ENCODE peak calls at places on chromosomes 12 and 14, in nine cellular contexts. V is foreskin keratinocyte, R is Calu3, Z is GM06990, H is astrocyte of the spinal cord, C is dorsolateral prefrontal cortex, G is endothelial cell, L is mesothelial cell of epicardium, A is body of pancreas. J is an unnamed sample.

GRCh38 chr12:117188961-117189724 is 1.1 kb downstream of the FBXO21 start:
- DNase-seq in V (no peak), R (no peak), Z (no peak), H (peak), C (peak), G (no peak), L (peak), A (no peak), J (no peak)

GRCh38 chr14:49986344-49987014 is 93.6 kb downstream of the ARF6 start:
- DNase-seq in V (no peak), R (no peak), Z (no peak), H (peak), C (no peak), G (no peak), L (no peak), A (no peak), J (no peak)

GRCh38 chr12:65695077-65695865 is 129.0 kb upstream of the HMGA2 start:
- DNase-seq in V (peak), R (peak), Z (no peak), H (peak), C (no peak), G (no peak), L (no peak), A (peak), J (no peak)

GRCh38 chr12:25421651-25422150 is 131.4 kb downstream of the LMNTD1 start:
- DNase-seq in V (no peak), R (no peak), Z (no peak), H (peak), C (no peak), G (no peak), L (no peak), A (no peak), J (no peak)

GRCh38 chr12:52434760-52435530 is 774 bp upstream of the KRT75 start:
- DNase-seq in V (peak), R (no peak), Z (no peak), H (no peak), C (no peak), G (no peak), L (no peak), A (no peak), J (no peak)

GRCh38 chr12:77049767-77050353 is 15.5 kb downstream of the E2F7 start:
- DNase-seq in V (peak), R (peak), Z (no peak), H (peak), C (no peak), G (peak), L (no peak), A (no peak), J (no peak)

GRCh38 chr12:66127695-66128094 is 2.9 kb downstream of the LLPH start:
- DNase-seq in V (no peak), R (no peak), Z (no peak), H (no peak), C (no peak), G (no peak), L (no peak), A (no peak), J (no peak)

GRCh38 chr14:102544745-102545460 is 35.3 kb upstream of the ANKRD9 start:
- DNase-seq in V (no peak), R (no peak), Z (no peak), H (no peak), C (no peak), G (no peak), L (no peak), A (no peak), J (no peak)

GRCh38 chr14:101595887-101596721 is 34.8 kb downstream of the DIO3 start:
- DNase-seq in V (no peak), R (no peak), Z (no peak), H (no peak), C (no peak), G (no peak), L (no peak), A (no peak), J (no peak)

GRCh38 chr12:60269611-60270269 is 673.9 kb downstream of the SLC16A7 start:
- DNase-seq in V (no peak), R (no peak), Z (no peak), H (no peak), C (no peak), G (no peak), L (no peak), A (no peak), J (no peak)

GRCh38 chr12:105109465-105110212 is 2.1 kb downstream of the WASHC4 start:
- DNase-seq in V (no peak), R (peak), Z (peak), H (peak), C (no peak), G (peak), L (no peak), A (no peak), J (no peak)

GRCh38 chr14:99230271-99231141 is 41.5 kb downstream of the BCL11B start:
- DNase-seq in V (no peak), R (no peak), Z (no peak), H (no peak), C (no peak), G (no peak), L (no peak), A (no peak), J (no peak)

DNA sequence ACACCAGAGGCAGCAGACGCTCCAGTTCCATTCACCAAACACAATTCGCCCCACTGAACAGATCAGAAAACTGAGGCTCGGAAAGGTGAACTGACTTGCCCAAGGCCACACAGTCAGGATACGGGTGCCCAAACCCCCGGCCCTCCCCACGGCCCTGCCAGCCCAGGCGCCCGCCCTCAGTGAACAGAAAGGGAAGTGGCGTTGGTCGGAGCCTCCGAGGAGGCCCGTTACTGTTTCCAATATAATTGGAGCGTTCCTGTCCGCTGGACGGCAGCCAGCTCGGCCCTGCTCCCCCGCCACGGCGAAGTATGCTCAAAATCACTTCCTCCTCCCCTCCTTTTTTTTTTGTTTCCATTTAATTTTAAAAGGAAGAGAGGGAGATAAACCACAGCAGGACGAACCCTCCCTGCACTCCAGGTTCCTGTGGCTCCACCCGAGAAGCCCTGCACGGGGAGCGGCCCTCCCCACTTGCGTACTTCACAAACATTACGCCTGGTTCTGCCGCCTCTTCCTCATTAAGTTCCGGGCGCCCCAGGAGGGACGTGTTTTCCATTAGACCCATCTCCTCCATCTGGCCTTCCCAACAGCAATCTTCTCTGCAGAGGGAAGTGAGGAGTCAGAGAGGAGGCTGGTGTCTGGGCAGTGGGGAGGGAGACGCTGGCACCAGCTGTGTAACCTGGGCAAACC is 61.1 kb downstream of the NCOR2 start:
- DNase-seq in V (no peak), R (peak), Z (no peak), H (peak), C (no peak), G (no peak), L (peak), A (peak), J (no peak)
- TF ChIP-seq CTCF in V (no peak), R (no peak), Z (no peak), H (no peak), C (no peak), G (no peak), L (no peak), A (no peak), J (no peak)

GRCh38 chr12:22544038-22544979 is at the start of gene C2CD5:
- DNase-seq in V (peak), R (peak), Z (peak), H (peak), C (peak), G (peak), L (peak), A (peak), J (peak)
- TF ChIP-seq CTCF in V (peak), R (peak), Z (no peak), H (peak), C (peak), G (peak), L (peak), A (peak), J (peak)

GRCh38 chr14:94524093-94524492 is 14.8 kb upstream of the SERPINA12 start:
- DNase-seq in V (no peak), R (no peak), Z (no peak), H (no peak), C (no peak), G (no peak), L (no peak), A (no peak), J (no peak)
- TF ChIP-seq CTCF in V (no peak), R (no peak), Z (no peak), H (no peak), C (no peak), G (no peak), L (no peak), A (no peak), J (no peak)

GRCh38 chr14:92703516-92703915 is 44.9 kb downstream of the LGMN start:
- DNase-seq in V (no peak), R (no peak), Z (no peak), H (no peak), C (no peak), G (no peak), L (no peak), A (no peak), J (no peak)

GRCh38 chr14:92704036-92704804 is 44.2 kb downstream of the LGMN start:
- DNase-seq in V (no peak), R (no peak), Z (peak), H (no peak), C (peak), G (no peak), L (no peak), A (no peak), J (no peak)

GRCh38 chr14:92701826-92702225 is 46.6 kb downstream of the LGMN start:
- DNase-seq in V (no peak), R (no peak), Z (no peak), H (no peak), C (no peak), G (no peak), L (no peak), A (no peak), J (no peak)

GRCh38 chr14:92704821-92705220 is 43.6 kb downstream of the LGMN start:
- DNase-seq in V (no peak), R (no peak), Z (no peak), H (no peak), C (no peak), G (no peak), L (no peak), A (no peak), J (no peak)

GRCh38 chr14:92702441-92702918 is 45.9 kb downstream of the LGMN start:
- DNase-seq in V (no peak), R (no peak), Z (peak), H (no peak), C (no peak), G (no peak), L (no peak), A (no peak), J (no peak)
- TF ChIP-seq CTCF in V (no peak), R (no peak), Z (no peak), H (no peak), C (no peak), G (no peak), L (no peak), A (no peak), J (no peak)

GRCh38 chr12:69284131-69284530 is 44.8 kb downstream of the CPSF6 start:
- DNase-seq in V (no peak), R (peak), Z (no peak), H (peak), C (peak), G (peak), L (peak), A (peak), J (peak)
- TF ChIP-seq CTCF in V (peak), R (no peak), Z (no peak), H (no peak), C (peak), G (no peak), L (no peak), A (no peak), J (peak)

GRCh38 chr12:75439930-75440329 is 40.6 kb upstream of the GLIPR1 start:
- DNase-seq in V (no peak), R (no peak), Z (no peak), H (no peak), C (no peak), G (no peak), L (no peak), A (no peak), J (no peak)

GRCh38 chr12:75439048-75439447 is 41.5 kb upstream of the GLIPR1 start:
- DNase-seq in V (no peak), R (no peak), Z (no peak), H (no peak), C (no peak), G (no peak), L (no peak), A (no peak), J (no peak)

GRCh38 chr12:75438052-75438754 is 42.4 kb upstream of the GLIPR1 start:
- DNase-seq in V (peak), R (no peak), Z (no peak), H (no peak), C (no peak), G (no peak), L (no peak), A (no peak), J (no peak)

GRCh38 chr12:75437564-75437963 is 43.0 kb upstream of the GLIPR1 start:
- DNase-seq in V (no peak), R (no peak), Z (no peak), H (peak), C (no peak), G (no peak), L (no peak), A (no peak), J (no peak)
- TF ChIP-seq CTCF in V (peak), R (no peak), Z (peak), H (peak), C (no peak), G (no peak), L (no peak), A (peak), J (no peak)

GRCh38 chr12:96134200-96134599 is 60.0 kb upstream of the ELK3 start:
- DNase-seq in V (no peak), R (no peak), Z (no peak), H (no peak), C (no peak), G (no peak), L (no peak), A (no peak), J (no peak)

GRCh38 chr12:96136129-96136528 is 58.0 kb upstream of the ELK3 start:
- DNase-seq in V (no peak), R (peak), Z (no peak), H (peak), C (no peak), G (no peak), L (no peak), A (no peak), J (no peak)

GRCh38 chr12:96130396-96131059 is 63.6 kb upstream of the ELK3 start:
- DNase-seq in V (no peak), R (no peak), Z (no peak), H (no peak), C (no peak), G (no peak), L (no peak), A (no peak), J (no peak)

GRCh38 chr12:96131230-96131788 is 62.9 kb upstream of the ELK3 start:
- DNase-seq in V (no peak), R (no peak), Z (no peak), H (no peak), C (no peak), G (no peak), L (no peak), A (no peak), J (no peak)

DNA sequence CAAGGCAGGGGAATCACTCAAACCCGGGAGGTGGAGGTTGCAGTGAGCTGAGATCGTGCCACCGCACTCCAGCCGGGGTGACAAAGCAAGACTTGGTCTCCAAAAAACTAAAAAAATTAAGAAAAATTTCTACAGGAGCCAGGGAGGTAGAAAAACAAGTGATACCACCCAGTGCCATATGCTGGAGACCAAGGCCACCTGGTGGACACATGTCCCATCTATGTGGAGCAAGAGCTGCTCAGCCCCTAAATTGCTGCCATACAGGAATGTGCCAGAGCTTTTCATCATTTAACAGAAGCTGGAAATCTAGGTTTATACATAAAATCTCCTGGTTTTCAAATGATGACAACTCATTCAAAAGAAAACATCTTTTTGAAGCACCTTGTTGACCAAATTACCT is 61.4 kb upstream of the ELK3 start:
- DNase-seq in V (no peak), R (peak), Z (no peak), H (no peak), C (no peak), G (no peak), L (no peak), A (no peak), J (no peak)
- TF ChIP-seq CTCF in V (peak), R (peak), Z (peak), H (peak), C (peak), G (no peak), L (no peak), A (no peak), J (peak)

DNA sequence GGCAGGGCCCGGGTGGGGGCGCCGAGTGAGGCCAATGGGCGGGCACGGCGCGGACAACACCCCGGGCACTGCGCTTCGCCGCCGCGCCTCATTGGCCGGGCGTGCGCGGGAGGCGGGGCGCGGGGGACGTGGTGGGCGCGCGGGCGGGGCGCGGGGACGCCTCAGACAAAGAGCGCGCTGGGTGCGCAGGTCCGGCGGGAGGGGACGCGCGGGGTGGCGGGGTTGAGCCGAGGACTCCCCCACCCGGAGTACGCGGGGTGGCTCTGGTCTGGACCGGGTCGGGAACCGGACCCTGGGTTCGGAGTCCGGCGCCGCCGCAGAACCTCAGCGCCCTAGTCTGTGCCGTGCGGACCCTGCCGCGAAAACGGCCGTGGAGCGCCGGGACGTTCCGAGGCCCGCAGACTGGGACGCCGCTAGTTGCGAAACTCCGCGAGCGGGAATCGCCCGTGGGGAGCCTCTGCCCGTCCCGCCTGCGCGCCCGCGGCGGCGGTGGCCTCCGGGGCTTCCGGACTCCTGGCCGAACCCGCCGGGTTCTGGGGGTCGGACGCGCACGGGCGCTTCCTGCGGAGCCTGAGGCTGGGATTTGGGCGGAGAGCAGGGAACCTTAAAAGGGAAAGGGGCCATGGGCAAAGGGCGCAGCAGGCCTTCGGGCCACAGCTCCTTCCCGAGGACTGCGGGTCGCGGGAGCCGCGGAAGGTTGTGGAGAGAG is 416 bp upstream of the SLC25A29 start:
- DNase-seq in V (no peak), R (peak), Z (peak), H (peak), C (peak), G (peak), L (peak), A (peak), J (peak)
- TF ChIP-seq CTCF in V (no peak), R (no peak), Z (no peak), H (no peak), C (no peak), G (no peak), L (no peak), A (no peak), J (no peak)

DNA sequence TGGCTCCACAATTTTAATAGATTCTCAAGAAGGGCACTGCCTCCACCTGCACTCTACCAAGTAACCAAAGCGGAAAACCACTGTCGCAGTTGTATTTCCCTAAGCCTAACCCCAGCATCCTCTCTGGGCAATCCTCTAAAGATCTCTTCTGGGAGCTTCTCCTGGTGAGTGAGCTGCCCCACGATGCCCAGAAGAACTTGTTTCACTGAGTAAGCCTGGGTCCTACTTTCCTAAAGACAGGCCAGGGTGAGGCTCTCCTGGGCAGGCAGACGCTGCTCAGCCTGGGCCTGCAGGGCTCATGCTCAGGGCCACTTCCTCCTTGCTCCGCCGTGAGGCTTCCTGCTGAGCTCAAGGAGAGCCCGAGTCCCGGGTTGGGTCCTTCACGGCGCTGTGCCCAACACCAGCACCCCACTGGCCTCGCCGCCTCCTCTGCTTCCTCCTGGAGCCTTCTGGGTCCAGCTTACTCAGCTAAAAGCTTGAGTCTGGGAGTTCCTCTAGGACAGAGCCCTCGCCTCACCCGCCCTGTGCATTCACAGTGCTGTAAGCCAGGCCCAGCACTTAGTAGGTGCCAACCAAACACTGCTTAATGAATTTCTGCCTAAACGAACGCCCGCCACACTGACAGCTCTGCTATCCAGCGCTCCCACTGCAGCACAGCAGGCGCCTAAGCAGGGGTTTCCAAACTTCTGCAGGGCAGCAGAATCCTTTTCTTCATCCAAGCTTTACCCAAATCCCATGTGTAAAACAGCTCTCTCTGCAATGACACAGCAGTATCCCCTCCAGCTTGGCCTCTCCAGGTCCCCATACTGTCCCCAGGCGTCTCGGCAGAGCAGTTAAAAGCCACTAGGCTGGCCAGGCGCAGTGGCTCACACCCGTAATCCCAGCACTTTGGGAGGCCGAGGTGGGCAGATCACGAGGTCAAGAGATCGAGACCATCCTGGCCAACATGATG is 5.7 kb downstream of the RAB35 start:
- DNase-seq in V (no peak), R (no peak), Z (peak), H (no peak), C (no peak), G (peak), L (no peak), A (no peak), J (no peak)
- TF ChIP-seq CTCF in V (no peak), R (no peak), Z (no peak), H (no peak), C (no peak), G (no peak), L (no peak), A (no peak), J (no peak)